ENCODE peak calls at places on chromosomes 7 and 10, in seven cellular contexts. F, X, C, E, V, K and O are unnamed samples.
A peak's percentile ranks its signal among the peaks of the same experiment; 100 is the strongest.

GRCh38 chr10:8044331-8044907 is 10.1 kb upstream of the GATA3 start:
- DNase-seq in F (no peak), X (no peak), C (no peak), E (peak; percentile 11), V (no peak), K (no peak), O (no peak)

GRCh38 chr7:2807846-2808772 is 36.0 kb downstream of the GNA12 start:
- DNase-seq in F (no peak), X (peak; percentile 68), C (peak; percentile 32), E (peak; percentile 51), V (no peak), K (no peak), O (no peak)

GRCh38 chr10:58856508-58857240 is 319.8 kb upstream of the PHYHIPL start:
- DNase-seq in F (no peak), X (peak; percentile 96), C (no peak), E (peak; percentile 48), V (peak; percentile 58), K (peak; percentile 91), O (no peak)

GRCh38 chr7:39686261-39686924 is 63.0 kb downstream of the RALA start:
- DNase-seq in F (no peak), X (peak; percentile 47), C (no peak), E (no peak), V (no peak), K (no peak), O (no peak)

GRCh38 chr10:62024026-62024701 is 122.7 kb downstream of the ARID5B start:
- DNase-seq in F (no peak), X (no peak), C (no peak), E (no peak), V (no peak), K (no peak), O (peak; percentile 82)

GRCh38 chr7:44150466-44150832 is 9.3 kb upstream of the MYL7 start:
- DNase-seq in F (no peak), X (no peak), C (no peak), E (no peak), V (no peak), K (no peak), O (no peak)

GRCh38 chr10:3595736-3596135 is 189.3 kb downstream of the KLF6 start:
- DNase-seq in F (no peak), X (no peak), C (no peak), E (no peak), V (no peak), K (no peak), O (no peak)

GRCh38 chr10:103745264-103746247 is 109.8 kb downstream of the SH3PXD2A start:
- DNase-seq in F (no peak), X (peak; percentile 44), C (no peak), E (peak; percentile 46), V (peak; percentile 41), K (no peak), O (peak; percentile 51)

GRCh38 chr10:96831200-96831866 is 765 bp upstream of the LCOR start:
- DNase-seq in F (no peak), X (no peak), C (no peak), E (no peak), V (no peak), K (no peak), O (no peak)

GRCh38 chr10:70380350-70381135 is 1.9 kb downstream of the LRRC20 start:
- DNase-seq in F (no peak), X (no peak), C (no peak), E (no peak), V (no peak), K (no peak), O (no peak)

GRCh38 chr10:70376436-70377378 is 5.7 kb downstream of the LRRC20 start:
- DNase-seq in F (no peak), X (no peak), C (no peak), E (no peak), V (no peak), K (no peak), O (no peak)

GRCh38 chr10:70378122-70378521 is 4.3 kb downstream of the LRRC20 start:
- DNase-seq in F (no peak), X (peak; percentile 95), C (no peak), E (no peak), V (peak; percentile 71), K (peak; percentile 90), O (peak; percentile 48)

GRCh38 chr10:70379581-70380176 is 2.7 kb downstream of the LRRC20 start:
- DNase-seq in F (no peak), X (no peak), C (no peak), E (peak; percentile 83), V (no peak), K (no peak), O (peak; percentile 42)

DNA sequence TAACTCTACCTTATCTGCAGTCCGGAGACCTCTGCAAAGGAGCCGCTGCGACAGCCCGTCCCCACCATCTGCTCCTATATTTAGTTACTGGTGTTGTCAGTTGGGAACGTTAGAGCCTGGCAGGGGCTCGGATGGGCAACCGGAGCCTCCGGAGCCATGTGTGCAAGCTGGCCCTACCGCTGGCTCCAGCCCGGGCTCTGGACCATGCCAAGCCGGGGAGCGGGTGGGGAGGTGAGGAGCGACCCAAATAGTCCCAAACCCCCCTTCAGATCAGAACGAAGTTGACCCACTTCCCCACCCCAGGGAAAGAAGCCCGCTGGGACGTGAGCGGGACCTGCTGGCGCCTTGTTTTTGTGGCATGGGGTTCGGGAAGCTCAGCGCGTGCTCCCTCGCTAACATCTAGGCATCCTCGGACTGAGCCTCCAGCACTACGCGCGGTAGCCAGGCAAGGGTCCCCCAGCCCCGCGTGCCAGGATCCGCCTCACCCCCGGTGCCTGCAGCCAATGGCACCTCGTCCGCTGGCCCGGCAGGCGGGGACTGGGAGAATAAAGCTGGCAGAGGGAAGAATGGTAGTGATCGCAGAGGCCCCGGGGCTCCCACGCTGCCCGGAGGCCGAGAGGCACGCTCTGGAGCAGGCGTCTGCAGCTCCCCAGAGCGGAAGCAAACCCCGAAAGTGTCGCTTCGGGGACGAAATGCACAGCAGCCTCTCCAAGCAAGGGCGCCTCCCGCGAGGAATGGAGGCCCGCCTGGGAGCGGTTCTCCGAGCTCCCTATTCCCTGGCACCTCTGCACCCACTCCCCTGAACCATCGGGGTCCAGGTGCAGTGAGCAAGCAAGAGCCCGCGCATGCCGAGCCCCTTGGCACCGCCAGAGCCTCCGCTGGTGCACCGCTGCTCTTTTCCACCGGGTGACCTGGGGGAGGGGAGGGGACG is 669 bp downstream of the LRRC20 start:
- DNase-seq in F (peak; percentile 44), X (peak; percentile 13), C (peak; percentile 88), E (peak; percentile 75), V (peak; percentile 49), K (no peak), O (peak; percentile 33)
- H3K27ac ChIP-seq in F (no peak overlapping the region), X (peak overlapping the region; percentile 52), C (peak overlapping the region; percentile 78), E (peak overlapping the region; percentile 72), V (peak overlapping the region; percentile 27), K (peak overlapping the region; percentile 31), O (no peak overlapping the region)

GRCh38 chr10:30556189-30556588 is 73.4 kb downstream of the LYZL2 start:
- DNase-seq in F (no peak), X (no peak), C (no peak), E (no peak), V (no peak), K (no peak), O (no peak)
- H3K27ac ChIP-seq in F (no peak overlapping the region), X (no peak overlapping the region), C (peak overlapping the region; percentile 86), E (no peak overlapping the region), V (no peak overlapping the region), K (no peak overlapping the region), O (no peak overlapping the region)

GRCh38 chr10:128511284-128511683 is 385.1 kb upstream of the MKI67 start:
- DNase-seq in F (no peak), X (no peak), C (no peak), E (no peak), V (no peak), K (no peak), O (no peak)

GRCh38 chr10:128516180-128516579 is 390.0 kb upstream of the MKI67 start:
- DNase-seq in F (no peak), X (no peak), C (no peak), E (no peak), V (no peak), K (no peak), O (no peak)

GRCh38 chr10:128518000-128518399 is 391.8 kb upstream of the MKI67 start:
- DNase-seq in F (no peak), X (no peak), C (no peak), E (no peak), V (no peak), K (no peak), O (no peak)

GRCh38 chr10:128512767-128513166 is 386.5 kb upstream of the MKI67 start:
- DNase-seq in F (no peak), X (no peak), C (no peak), E (no peak), V (no peak), K (no peak), O (no peak)
- H3K27ac ChIP-seq in F (no peak overlapping the region), X (no peak overlapping the region), C (no peak overlapping the region), E (no peak overlapping the region), V (no peak overlapping the region), K (no peak overlapping the region), O (no peak overlapping the region)

GRCh38 chr10:112823007-112823406 is 127.0 kb upstream of the TCF7L2 start:
- DNase-seq in F (no peak), X (no peak), C (no peak), E (no peak), V (no peak), K (no peak), O (no peak)
- H3K27ac ChIP-seq in F (no peak overlapping the region), X (no peak overlapping the region), C (no peak overlapping the region), E (no peak overlapping the region), V (no peak overlapping the region), K (no peak overlapping the region), O (no peak overlapping the region)

DNA sequence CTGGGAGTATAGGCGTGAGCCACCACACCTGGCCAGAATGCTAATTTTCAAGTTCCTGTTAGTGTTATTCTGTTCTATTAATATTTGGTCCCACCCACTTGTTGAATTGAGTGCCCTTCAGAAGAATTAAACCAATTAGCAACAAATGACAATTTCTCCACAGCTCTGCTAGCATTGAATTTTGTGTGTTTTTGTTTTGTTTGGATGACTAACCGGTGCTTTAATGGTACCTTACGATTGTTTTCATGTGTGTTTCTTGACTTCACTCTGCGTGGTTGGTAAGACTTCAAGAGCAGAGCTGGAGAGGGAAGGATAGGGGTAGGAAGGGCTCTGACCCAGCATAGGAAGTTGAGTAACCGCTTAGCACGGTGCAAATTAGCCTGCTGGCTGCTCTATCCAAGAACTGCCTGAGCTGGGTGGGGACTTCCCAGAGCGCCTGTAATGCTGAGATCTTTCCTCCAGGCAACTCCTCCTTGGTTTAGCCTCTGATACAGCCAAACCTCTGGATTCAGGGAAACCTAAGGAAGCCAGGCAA is 4.6 kb downstream of the ARPC1B start:
- DNase-seq in F (no peak), X (peak; percentile 88), C (no peak), E (no peak), V (peak; percentile 61), K (peak; percentile 54), O (no peak)
- H3K27ac ChIP-seq in F (peak overlapping the region; percentile 50), X (peak overlapping the region; percentile 43), C (peak overlapping the region; percentile 96), E (peak overlapping the region; percentile 55), V (peak overlapping the region; percentile 76), K (peak overlapping the region; percentile 88), O (peak overlapping the region; percentile 57)

DNA sequence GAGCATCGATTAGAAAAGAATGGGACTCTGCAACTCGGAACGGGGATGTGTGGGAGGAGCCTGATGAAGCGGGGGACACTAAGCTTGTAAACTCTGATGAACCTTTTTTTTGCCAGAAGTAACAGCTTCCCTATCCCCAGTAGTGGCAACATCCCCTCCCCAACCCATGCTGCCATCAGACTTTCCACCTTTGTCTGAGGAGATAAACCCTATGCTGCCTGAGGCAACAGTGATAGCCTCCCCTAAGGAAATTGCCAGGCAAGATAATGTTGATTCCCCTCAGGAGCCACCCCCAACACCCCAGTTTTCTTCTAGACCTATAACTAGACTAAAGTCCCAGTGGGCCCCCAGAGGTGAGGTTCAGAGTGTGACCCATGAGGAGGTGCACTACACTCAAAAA is 173.7 kb downstream of the AKR1D1 start:
- DNase-seq in F (no peak), X (no peak), C (no peak), E (no peak), V (no peak), K (no peak), O (no peak)
- H3K27ac ChIP-seq in F (no peak overlapping the region), X (no peak overlapping the region), C (no peak overlapping the region), E (no peak overlapping the region), V (no peak overlapping the region), K (no peak overlapping the region), O (no peak overlapping the region)